ENCODE peak calls at places on chromosomes 2 and 18, in nine cellular contexts. C, G, A, J, V, I, E, N and H are unnamed samples.

GRCh38 chr2:23249348-23249747 is 135.6 kb upstream of the KLHL29 start:
- DNase-seq in G (no peak), E (peak), J (no peak), I (peak), N (no peak), A (no peak), C (peak), V (peak), H (no peak)

GRCh38 chr2:170201734-170202393 is 23.9 kb downstream of the MYO3B start:
- DNase-seq in E (no peak), I (no peak), G (no peak), N (no peak), J (no peak), A (no peak), C (no peak), V (no peak), H (no peak)

GRCh38 chr18:71036783-71037182 is 747.9 kb downstream of the SOCS6 start:
- DNase-seq in N (no peak), J (no peak), I (no peak), A (peak), G (no peak), E (no peak), C (no peak), V (no peak), H (no peak)

GRCh38 chr2:106097370-106098000 is 96.6 kb downstream of the UXS1 start:
- DNase-seq in A (no peak), C (no peak), V (no peak), E (no peak), G (peak), N (no peak), J (no peak), I (no peak), H (no peak)

GRCh38 chr2:201798252-201798918 is 8.0 kb upstream of the CDK15 start:
- DNase-seq in G (no peak), J (no peak), N (no peak), E (peak), I (no peak), A (peak), C (no peak), V (no peak), H (no peak)

GRCh38 chr2:215531284-215531683 is 95.4 kb upstream of the FN1 start:
- DNase-seq in C (no peak), G (no peak), N (no peak), J (no peak), V (no peak), I (no peak), E (no peak), A (peak), H (no peak)

GRCh38 chr18:52694804-52695203 is 354.8 kb downstream of the DCC start:
- DNase-seq in N (no peak), A (no peak), I (no peak), G (no peak), V (no peak), J (no peak), C (no peak), E (no peak), H (peak)

GRCh38 chr2:164847966-164848365 is 6.3 kb upstream of the COBLL1 start:
- DNase-seq in V (no peak), I (no peak), C (no peak), J (no peak), E (no peak), N (no peak), A (no peak), G (no peak), H (no peak)

GRCh38 chr18:57780318-57781127 is 22.6 kb downstream of the ATP8B1 start:
- DNase-seq in I (no peak), J (no peak), A (peak), N (no peak), E (peak), V (no peak), C (no peak), G (no peak), H (no peak)

GRCh38 chr2:38386831-38387230 is 9.8 kb upstream of the ATL2 start:
- DNase-seq in C (no peak), I (no peak), G (no peak), E (no peak), J (no peak), N (no peak), V (no peak), A (no peak), H (no peak)

GRCh38 chr2:139992078-139992477 is 1211.9 kb upstream of the NXPH2 start:
- DNase-seq in I (no peak), V (no peak), J (no peak), N (no peak), C (no peak), E (no peak), G (no peak), A (no peak), H (no peak)

GRCh38 chr2:102065675-102066252 is 74.0 kb downstream of the IL1R2 start:
- DNase-seq in G (no peak), A (peak), J (no peak), E (peak), V (peak), C (no peak), N (no peak), I (peak), H (peak)

GRCh38 chr2:240513544-240514287 is 44.1 kb downstream of the ANKMY1 start:
- DNase-seq in G (peak), E (peak), N (peak), I (peak), J (peak), C (peak), V (peak), A (peak), H (peak)

GRCh38 chr2:51219468-51219867 is 187.5 kb upstream of the NRXN1 start:
- DNase-seq in C (no peak), V (no peak), N (no peak), G (no peak), I (no peak), A (peak), J (no peak), E (peak), H (no peak)

GRCh38 chr2:24577481-24577880 is 86.4 kb downstream of the NCOA1 start:
- DNase-seq in J (peak), C (no peak), N (no peak), V (no peak), I (no peak), E (no peak), G (no peak), A (no peak), H (peak)

GRCh38 chr18:68152770-68153169 is 562.1 kb downstream of the TMX3 start:
- DNase-seq in E (no peak), G (no peak), C (no peak), N (no peak), A (no peak), V (no peak), J (no peak), I (no peak), H (no peak)

GRCh38 chr2:71700041-71700879 is 246.9 kb downstream of the DYSF start:
- DNase-seq in E (no peak), V (no peak), I (no peak), C (no peak), N (no peak), J (no peak), A (no peak), G (no peak), H (no peak)

GRCh38 chr2:6556755-6557154 is 309.0 kb downstream of the CMPK2 start:
- DNase-seq in I (no peak), V (no peak), J (no peak), A (peak), C (no peak), G (no peak), N (no peak), E (peak), H (no peak)

GRCh38 chr18:8994603-8995002 is 107.9 kb upstream of the NDUFV2 start:
- DNase-seq in A (no peak), J (no peak), V (no peak), I (no peak), N (no peak), E (no peak), C (no peak), G (no peak), H (no peak)

GRCh38 chr18:75127143-75128021 is 81.6 kb downstream of the PTGR3 start:
- DNase-seq in I (no peak), N (no peak), E (peak), V (no peak), J (no peak), G (no peak), A (no peak), C (no peak), H (no peak)

GRCh38 chr2:143730950-143731254 is 601.7 kb downstream of the ARHGAP15 start:
- DNase-seq in G (no peak), A (no peak), I (no peak), E (no peak), J (peak), N (no peak), C (no peak), V (no peak), H (no peak)

GRCh38 chr2:73376681-73377080 is 9.0 kb upstream of the ALMS1 start:
- DNase-seq in V (no peak), I (no peak), N (no peak), G (no peak), J (no peak), E (no peak), C (no peak), A (no peak), H (no peak)

GRCh38 chr2:50594233-50594632 is 437.7 kb downstream of the NRXN1 start:
- DNase-seq in G (no peak), E (no peak), V (no peak), I (no peak), A (no peak), J (no peak), C (no peak), N (no peak), H (no peak)